ENCODE peak calls at places on chromosomes 11 and 22, in nine cellular contexts. Y, S, I, D, G, L, T, J and A are unnamed samples.
A peak's percentile ranks its signal among the peaks of the same experiment; 100 is the strongest.

GRCh38 chr11:131999084-131999483 is 628.7 kb downstream of the NTM start:
- DNase-seq in Y (no peak), T (no peak), L (no peak), I (no peak), J (no peak), S (no peak), D (no peak), G (no peak), A (no peak)

GRCh38 chr11:17986007-17986710 is 26.7 kb downstream of the SERGEF start:
- DNase-seq in Y (no peak), J (no peak), I (no peak), S (no peak), T (no peak), G (no peak), D (no peak), L (peak; percentile 80), A (peak; percentile 60)

GRCh38 chr11:125079151-125079877 is 16.2 kb downstream of the SLC37A2 start:
- DNase-seq in J (peak; percentile 68), D (no peak), I (no peak), T (no peak), S (no peak), G (no peak), L (peak; percentile 92), Y (no peak), A (no peak)

GRCh38 chr11:114174712-114175495 is 115.4 kb downstream of the ZBTB16 start:
- DNase-seq in D (no peak), J (no peak), I (no peak), S (no peak), G (no peak), Y (no peak), T (no peak), L (no peak), A (no peak)

GRCh38 chr22:35352214-35353111 is 28.4 kb upstream of the HMOX1 start:
- DNase-seq in I (peak; percentile 39), S (no peak), J (no peak), L (peak; percentile 25), Y (peak; percentile 87), D (peak; percentile 35), T (no peak), G (peak; percentile 9), A (peak; percentile 79)

GRCh38 chr22:19706661-19707151 is 7.6 kb upstream of the SEPTIN5 start:
- DNase-seq in S (no peak), Y (no peak), T (no peak), D (no peak), G (no peak), J (no peak), I (no peak), L (no peak), A (no peak)

GRCh38 chr11:15236514-15236913 is 121.8 kb downstream of the INSC start:
- DNase-seq in L (no peak), S (no peak), G (no peak), T (no peak), J (no peak), Y (no peak), I (no peak), D (no peak), A (no peak)

GRCh38 chr11:128776434-128777284 is 82.8 kb downstream of the FLI1 start:
- DNase-seq in D (no peak), S (peak; percentile 26), T (no peak), G (no peak), L (peak; percentile 11), Y (peak; percentile 67), I (peak; percentile 34), J (no peak), A (peak; percentile 83)

GRCh38 chr22:31290494-31291402 is 1.5 kb downstream of the PIK3IP1 start:
- DNase-seq in S (peak; percentile 94), I (peak; percentile 93), T (peak; percentile 80), D (peak; percentile 96), G (peak; percentile 74), L (peak; percentile 83), J (peak; percentile 95), Y (peak; percentile 95), A (peak; percentile 98)

GRCh38 chr11:44825058-44825795 is 98.5 kb downstream of the TSPAN18 start:
- DNase-seq in J (no peak), I (no peak), T (no peak), D (no peak), S (no peak), Y (no peak), G (no peak), L (no peak), A (no peak)

GRCh38 chr11:104525416-104525815 is 361.5 kb upstream of the PDGFD start:
- DNase-seq in L (no peak), I (no peak), T (no peak), J (no peak), S (no peak), D (no peak), G (no peak), Y (no peak), A (no peak)

GRCh38 chr22:21044931-21045584 is 688 bp upstream of the LRRC74B start:
- DNase-seq in S (no peak), T (no peak), I (no peak), Y (no peak), L (peak; percentile 80), D (no peak), G (no peak), J (peak; percentile 91), A (peak; percentile 48)

GRCh38 chr11:60847281-60847680 is 5.4 kb downstream of the CCDC86 start:
- DNase-seq in S (no peak), Y (no peak), D (no peak), L (no peak), I (no peak), J (no peak), T (no peak), G (no peak), A (no peak)

GRCh38 chr11:72589802-72590761 is 84.1 kb downstream of the PDE2A start:
- DNase-seq in G (no peak), I (peak; percentile 56), D (no peak), T (no peak), J (no peak), S (peak; percentile 32), L (no peak), Y (peak; percentile 62), A (peak; percentile 61)

GRCh38 chr11:86916330-86916729 is 38.9 kb downstream of the FZD4 start:
- DNase-seq in L (peak; percentile 96), G (no peak), S (no peak), Y (no peak), D (no peak), I (no peak), J (no peak), T (peak; percentile 57), A (no peak)

GRCh38 chr11:111633756-111634362 is 31.6 kb downstream of the SIK2 start:
- DNase-seq in Y (no peak), J (no peak), S (no peak), D (no peak), L (peak; percentile 85), I (no peak), G (no peak), T (peak; percentile 68), A (no peak)

GRCh38 chr11:128361451-128362020 is 225.8 kb downstream of the ETS1 start:
- DNase-seq in Y (no peak), S (no peak), D (no peak), L (peak; percentile 99), J (no peak), I (no peak), T (peak; percentile 22), G (no peak), A (no peak)

GRCh38 chr11:24900524-24900923 is 403.7 kb downstream of the LUZP2 start:
- DNase-seq in J (no peak), D (no peak), L (no peak), S (no peak), G (no peak), Y (no peak), I (no peak), T (no peak), A (no peak)